ENCODE peak calls at places on chromosomes 16 and 17, in five cellular contexts. S is uterus, A is endodermal cell, C is colonic mucosa, P is A549. W is an unnamed sample.

GRCh38 chr16:27453476-27453825 is 51.5 kb downstream of the IL21R start:
- DNase-seq in S (no peak), A (no peak), C (no peak), P (no peak), W (no peak)

GRCh38 chr16:52494621-52495020 is 52.3 kb downstream of the TOX3 start:
- DNase-seq in S (no peak), A (no peak), C (no peak), P (no peak), W (no peak)

GRCh38 chr16:88633684-88634140 is 4.7 kb upstream of the IL17C start:
- DNase-seq in S (no peak), A (peak), C (peak), P (peak), W (no peak)

GRCh38 chr16:85246473-85246872 is 134.2 kb upstream of the CIBAR2 start:
- DNase-seq in S (no peak), A (no peak), C (no peak), P (no peak), W (no peak)

GRCh38 chr17:58329808-58330543 is 1.4 kb upstream of the TSPOAP1 start:
- DNase-seq in S (no peak), A (no peak), C (no peak), P (no peak), W (no peak)

GRCh38 chr16:9091867-9092281 is 430 bp downstream of the HAPSTR1 start:
- DNase-seq in S (peak), A (peak), C (peak), P (peak), W (peak)

GRCh38 chr17:76248013-76248782 is 7.9 kb upstream of the RNF157 start:
- DNase-seq in S (no peak), A (peak), C (no peak), P (no peak), W (no peak)

GRCh38 chr16:17070882-17071592 is 399.7 kb downstream of the XYLT1 start:
- DNase-seq in S (peak), A (peak), C (peak), P (peak), W (peak)

GRCh38 chr17:82551779-82552457 is 32.4 kb downstream of the FOXK2 start:
- DNase-seq in S (peak), A (peak), C (peak), P (peak), W (peak)

GRCh38 chr16:77775911-77776909 is 12.2 kb upstream of the VAT1L start:
- DNase-seq in S (no peak), A (no peak), C (no peak), P (no peak), W (no peak)

GRCh38 chr17:79597040-79597439 is 13.8 kb downstream of the RBFOX3 start:
- DNase-seq in S (no peak), A (no peak), C (no peak), P (no peak), W (no peak)

GRCh38 chr17:72602517-72603345 is 481.9 kb downstream of the SOX9 start:
- DNase-seq in S (no peak), A (peak), C (peak), P (peak), W (no peak)

GRCh38 chr17:68006797-68007196 is 10.5 kb upstream of the C17orf58 start:
- DNase-seq in S (no peak), A (peak), C (no peak), P (no peak), W (no peak)

GRCh38 chr17:18026408-18026776 is 12.6 kb downstream of the ATPAF2 start:
- DNase-seq in S (no peak), A (no peak), C (no peak), P (no peak), W (no peak)

GRCh38 chr17:16419074-16419928 is 3.9 kb downstream of the TRPV2 start:
- DNase-seq in S (no peak), A (peak), C (no peak), P (peak), W (peak)

GRCh38 chr17:16417399-16417798 is 2.0 kb downstream of the TRPV2 start:
- DNase-seq in S (no peak), A (no peak), C (no peak), P (no peak), W (no peak)

GRCh38 chr17:16419929-16420271 is 4.5 kb downstream of the TRPV2 start:
- DNase-seq in S (no peak), A (no peak), C (no peak), P (no peak), W (no peak)

GRCh38 chr17:16417896-16418683 is 2.7 kb downstream of the TRPV2 start:
- DNase-seq in S (no peak), A (peak), C (no peak), P (no peak), W (no peak)

GRCh38 chr17:16418684-16419066 is 3.3 kb downstream of the TRPV2 start:
- DNase-seq in S (no peak), A (no peak), C (no peak), P (no peak), W (no peak)
- H3K27ac ChIP-seq in S (peak), A (no peak), C (peak), P (peak), W (no peak)

GRCh38 chr16:4924593-4925378 is 12.2 kb downstream of the PPL start:
- DNase-seq in S (no peak), A (peak), C (no peak), P (no peak), W (no peak)

GRCh38 chr16:4925791-4926190 is 11.2 kb downstream of the PPL start:
- DNase-seq in S (no peak), A (no peak), C (no peak), P (no peak), W (no peak)

GRCh38 chr16:4923853-4924252 is 13.1 kb downstream of the PPL start:
- DNase-seq in S (no peak), A (no peak), C (no peak), P (no peak), W (no peak)

GRCh38 chr16:4920826-4921225 is 16.1 kb downstream of the PPL start:
- DNase-seq in S (no peak), A (no peak), C (no peak), P (no peak), W (no peak)

GRCh38 chr16:4922721-4923342 is 14.1 kb downstream of the PPL start:
- DNase-seq in S (no peak), A (peak), C (no peak), P (no peak), W (no peak)
- H3K27ac ChIP-seq in S (no peak), A (no peak), C (no peak), P (no peak), W (no peak)

GRCh38 chr17:77308768-77309726 is 168.3 kb downstream of the SEC14L1 start:
- DNase-seq in S (peak), A (no peak), C (no peak), P (no peak), W (no peak)
- H3K27ac ChIP-seq in S (peak), A (no peak), C (no peak), P (no peak), W (no peak)

DNA sequence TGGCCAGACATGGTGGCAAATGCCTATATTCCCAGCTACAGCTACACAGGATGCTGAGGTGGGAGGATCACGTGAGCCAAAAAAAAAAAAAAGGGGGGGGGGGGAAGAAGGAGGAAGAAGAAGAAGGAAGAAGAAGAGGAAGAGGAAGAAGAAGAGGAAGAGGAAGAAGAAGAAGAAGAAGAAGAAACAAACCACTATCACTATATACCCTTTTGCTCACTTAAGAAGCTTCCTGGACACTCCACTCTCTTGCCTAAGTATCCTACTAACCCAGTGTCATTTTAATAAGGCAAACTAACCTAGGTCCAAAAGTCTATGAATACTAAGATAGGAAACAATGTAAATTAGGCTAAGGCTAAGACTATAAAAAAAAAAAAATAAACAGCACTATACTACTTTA is 54.8 kb downstream of the GPATCH8 start:
- DNase-seq in S (no peak), A (no peak), C (no peak), P (no peak), W (no peak)
- H3K27ac ChIP-seq in S (no peak), A (no peak), C (no peak), P (no peak), W (no peak)

DNA sequence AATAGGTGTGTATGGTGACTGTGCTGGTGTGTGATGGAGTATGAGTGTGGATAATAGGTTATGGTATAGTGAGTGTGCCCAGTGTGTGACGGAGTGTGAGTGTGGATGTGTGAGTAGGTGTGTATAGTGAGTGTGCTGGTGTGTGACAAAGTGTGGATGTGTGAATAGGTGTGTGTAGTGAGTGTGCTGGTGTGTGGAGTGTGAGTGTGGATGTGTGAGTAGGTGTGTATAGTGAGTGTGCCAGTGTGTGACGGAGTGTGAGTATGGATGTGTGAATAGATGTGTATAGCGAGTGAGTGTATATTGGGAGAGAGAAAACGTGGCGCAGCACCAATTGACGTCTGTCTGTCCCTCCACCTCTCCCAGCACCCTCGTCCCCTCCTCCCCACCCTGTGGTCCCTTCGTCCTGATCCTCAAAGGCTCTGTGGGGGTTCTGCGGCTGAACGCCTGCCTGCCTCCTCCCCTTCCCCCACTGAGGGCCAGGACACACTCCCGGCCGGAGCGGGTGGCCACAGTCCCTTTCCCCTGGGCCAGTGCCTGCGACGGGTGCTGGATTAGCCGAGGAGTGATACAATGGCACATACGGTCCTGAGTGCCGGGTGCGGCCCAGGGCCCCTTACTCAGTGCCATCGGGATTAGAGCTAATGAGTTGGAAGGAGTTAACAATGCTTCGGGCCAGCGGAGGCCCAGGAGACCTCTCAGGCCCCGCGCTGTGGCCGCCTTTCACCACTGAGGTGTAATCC is 160.0 kb downstream of the MRM1 start:
- DNase-seq in S (no peak), A (no peak), C (no peak), P (no peak), W (no peak)
- H3K27ac ChIP-seq in S (no peak), A (no peak), C (no peak), P (no peak), W (no peak)

GRCh38 chr17:36846410-36847292 is 90.6 kb upstream of the LHX1 start:
- DNase-seq in S (no peak), A (peak), C (no peak), P (no peak), W (no peak)

GRCh38 chr17:36848008-36848902 is 89.0 kb upstream of the LHX1 start:
- DNase-seq in S (no peak), A (peak), C (no peak), P (no peak), W (no peak)

GRCh38 chr17:36849871-36850348 is 87.4 kb upstream of the LHX1 start:
- DNase-seq in S (no peak), A (peak), C (no peak), P (peak), W (no peak)

GRCh38 chr17:36845916-36846315 is 91.4 kb upstream of the LHX1 start:
- DNase-seq in S (no peak), A (peak), C (no peak), P (no peak), W (no peak)

DNA sequence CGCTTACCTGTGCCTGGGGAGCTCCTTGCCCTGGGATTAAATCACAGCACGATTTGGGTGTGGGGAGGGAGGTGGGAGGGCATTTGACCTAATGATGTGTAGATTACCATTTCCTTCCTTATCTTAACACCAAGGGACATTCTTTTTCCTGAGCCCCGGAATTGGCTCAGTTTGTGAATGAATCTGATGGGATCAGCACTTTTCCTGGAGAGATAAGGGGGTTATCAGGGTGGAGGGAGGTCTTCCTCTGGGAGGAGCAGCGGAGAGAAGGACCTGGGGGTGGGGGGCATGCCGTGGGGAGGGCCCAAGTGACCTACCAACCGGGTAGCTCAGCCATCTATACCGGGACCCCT is 90.0 kb upstream of the LHX1 start:
- DNase-seq in S (no peak), A (peak), C (no peak), P (no peak), W (no peak)
- H3K27ac ChIP-seq in S (no peak), A (no peak), C (no peak), P (no peak), W (no peak)